ENCODE peak calls at places on chromosomes 2 and 18, in ten cellular contexts. N, B, C, O, Q, F, W, D, H and E are unnamed samples.

GRCh38 chr18:7117390-7118355 is at the start of gene LAMA1:
- DNase-seq in Q (no peak), F (no peak), C (peak), D (no peak), W (no peak), H (no peak), O (no peak), B (peak), N (peak), E (peak)

GRCh38 chr18:41657189-41657588 is 297.8 kb upstream of the PIK3C3 start:
- DNase-seq in W (no peak), B (no peak), C (no peak), H (no peak), F (no peak), D (no peak), Q (no peak), O (no peak), N (no peak), E (no peak)

GRCh38 chr18:45059695-45060094 is 379.0 kb downstream of the SETBP1 start:
- DNase-seq in C (no peak), Q (no peak), F (no peak), B (no peak), H (no peak), D (no peak), W (no peak), O (no peak), N (no peak), E (peak)

GRCh38 chr2:60880633-60880987 is 764 bp upstream of the REL start:
- DNase-seq in C (peak), O (no peak), Q (no peak), H (no peak), F (no peak), D (no peak), W (no peak), N (no peak), B (no peak), E (peak)

GRCh38 chr2:118097657-118098056 is 9.4 kb downstream of the INSIG2 start:
- DNase-seq in H (no peak), B (no peak), O (no peak), C (no peak), F (no peak), W (no peak), N (no peak), Q (no peak), D (no peak), E (no peak)

GRCh38 chr2:54558188-54558975 is 102.3 kb downstream of the SPTBN1 start:
- DNase-seq in C (peak), D (no peak), B (peak), H (peak), W (peak), Q (no peak), O (peak), N (peak), F (peak), E (peak)

GRCh38 chr18:68172842-68173549 is 541.9 kb downstream of the TMX3 start:
- DNase-seq in Q (no peak), W (no peak), N (peak), D (no peak), H (no peak), O (no peak), B (peak), F (no peak), C (no peak), E (peak)

GRCh38 chr2:189782221-189782671 is 1.9 kb downstream of the ORMDL1 start:
- DNase-seq in N (no peak), Q (no peak), H (no peak), B (no peak), F (peak), C (no peak), D (no peak), W (no peak), O (no peak), E (no peak)

GRCh38 chr2:127901339-127902072 is 15.8 kb upstream of the AMMECR1L start:
- DNase-seq in H (peak), D (no peak), C (no peak), N (no peak), O (peak), F (no peak), B (no peak), W (peak), Q (no peak), E (no peak)